ENCODE peak calls at places on chromosomes 7 and 10, in four cellular contexts. O is AG09319, U is H9, R is cardiac fibroblast. C is an unnamed sample.

GRCh38 chr10:68578945-68579344 is 18.8 kb downstream of the TET1 start:
- DNase-seq in O (no peak), U (no peak), R (peak; percentile 37), C (no peak)

GRCh38 chr7:70615066-70615465 is 516.9 kb upstream of the GALNT17 start:
- DNase-seq in O (no peak), U (no peak), R (no peak), C (no peak)

GRCh38 chr7:123865517-123866117 is 20.6 kb downstream of the HYAL4 start:
- DNase-seq in O (peak; percentile 31), U (peak; percentile 46), R (peak; percentile 83), C (no peak)

GRCh38 chr10:62071846-62072281 is 170.4 kb downstream of the ARID5B start:
- DNase-seq in O (no peak), U (no peak), R (no peak), C (no peak)

GRCh38 chr10:18157909-18158308 is 17.7 kb downstream of the CACNB2 start:
- DNase-seq in O (peak; percentile 44), U (no peak), R (peak; percentile 29), C (no peak)

GRCh38 chr10:33485276-33485675 is 150.8 kb upstream of the NRP1 start:
- DNase-seq in O (no peak), U (no peak), R (no peak), C (no peak)

GRCh38 chr10:132689721-132690360 is 96.1 kb downstream of the NKX6-2 start:
- DNase-seq in O (no peak), U (peak; percentile 29), R (no peak), C (peak; percentile 22)

GRCh38 chr10:69588358-69588757 is 15.1 kb upstream of the NEUROG3 start:
- DNase-seq in O (no peak), U (no peak), R (no peak), C (no peak)

GRCh38 chr10:46539596-46540411 is 16.7 kb downstream of the GPRIN2 start:
- DNase-seq in O (no peak), U (no peak), R (peak; percentile 58), C (peak; percentile 29)

GRCh38 chr7:104894998-104895850 is 118.8 kb upstream of the KMT2E start:
- DNase-seq in O (no peak), U (no peak), R (no peak), C (no peak)

GRCh38 chr10:43292745-43293676 is 26.1 kb upstream of the RASGEF1A start:
- DNase-seq in O (peak; percentile 27), U (peak; percentile 55), R (peak; percentile 66), C (no peak)

GRCh38 chr7:45098983-45099839 is 10.4 kb upstream of the NACAD start:
- DNase-seq in O (no peak), U (no peak), R (no peak), C (no peak)

GRCh38 chr10:118965636-118966035 is 63.9 kb upstream of the NANOS1 start:
- DNase-seq in O (no peak), U (peak; percentile 20), R (no peak), C (no peak)

GRCh38 chr10:132684164-132684891 is 101.6 kb downstream of the NKX6-2 start:
- DNase-seq in O (no peak), U (peak; percentile 18), R (no peak), C (peak; percentile 44)

GRCh38 chr10:46525177-46525823 is 31.2 kb downstream of the GPRIN2 start:
- DNase-seq in O (peak; percentile 29), U (no peak), R (peak; percentile 85), C (peak; percentile 2)

GRCh38 chr7:148472406-148472805 is 118.2 kb upstream of the C7orf33 start:
- DNase-seq in O (no peak), U (no peak), R (no peak), C (no peak)

GRCh38 chr7:30163231-30163894 is 28.6 kb downstream of the MTURN start:
- DNase-seq in O (no peak), U (no peak), R (no peak), C (no peak)

GRCh38 chr10:5963591-5963990 is 13.8 kb downstream of the IL15RA start:
- DNase-seq in O (no peak), U (no peak), R (no peak), C (no peak)

GRCh38 chr10:74156919-74157289 is 5.9 kb downstream of the ADK start:
- DNase-seq in O (no peak), U (no peak), R (peak; percentile 74), C (no peak)

GRCh38 chr7:17307033-17307432 is 8.6 kb downstream of the AHR start:
- DNase-seq in O (no peak), U (no peak), R (no peak), C (no peak)

GRCh38 chr10:12255048-12255447 is 59.1 kb downstream of the CDC123 start:
- DNase-seq in O (no peak), U (no peak), R (no peak), C (no peak)

GRCh38 chr7:34269084-34269483 is 363.7 kb downstream of the BMPER start:
- DNase-seq in O (no peak), U (no peak), R (no peak), C (no peak)

GRCh38 chr10:69696073-69696731 is 66.2 kb downstream of the FAM241B start:
- DNase-seq in O (peak; percentile 69), U (peak; percentile 67), R (peak; percentile 88), C (no peak)

GRCh38 chr7:104979167-104979841 is 34.7 kb upstream of the KMT2E start:
- DNase-seq in O (no peak), U (peak; percentile 43), R (peak; percentile 92), C (no peak)

GRCh38 chr7:32948202-32948601 is 9.0 kb upstream of the FKBP9 start:
- DNase-seq in O (no peak), U (peak; percentile 58), R (no peak), C (no peak)

GRCh38 chr10:111018021-111018420 is 58.8 kb upstream of the ADRA2A start:
- DNase-seq in O (no peak), U (no peak), R (peak; percentile 3), C (no peak)

GRCh38 chr10:121426307-121426706 is 171.9 kb downstream of the FGFR2 start:
- DNase-seq in O (no peak), U (peak; percentile 52), R (no peak), C (no peak)

GRCh38 chr7:4204530-4205165 is 477.4 kb upstream of the FOXK1 start:
- DNase-seq in O (no peak), U (peak; percentile 86), R (no peak), C (no peak)

GRCh38 chr7:47669178-47669878 is 87.4 kb upstream of the TNS3 start:
- DNase-seq in O (peak; percentile 77), U (no peak), R (peak; percentile 92), C (peak; percentile 93)

DNA sequence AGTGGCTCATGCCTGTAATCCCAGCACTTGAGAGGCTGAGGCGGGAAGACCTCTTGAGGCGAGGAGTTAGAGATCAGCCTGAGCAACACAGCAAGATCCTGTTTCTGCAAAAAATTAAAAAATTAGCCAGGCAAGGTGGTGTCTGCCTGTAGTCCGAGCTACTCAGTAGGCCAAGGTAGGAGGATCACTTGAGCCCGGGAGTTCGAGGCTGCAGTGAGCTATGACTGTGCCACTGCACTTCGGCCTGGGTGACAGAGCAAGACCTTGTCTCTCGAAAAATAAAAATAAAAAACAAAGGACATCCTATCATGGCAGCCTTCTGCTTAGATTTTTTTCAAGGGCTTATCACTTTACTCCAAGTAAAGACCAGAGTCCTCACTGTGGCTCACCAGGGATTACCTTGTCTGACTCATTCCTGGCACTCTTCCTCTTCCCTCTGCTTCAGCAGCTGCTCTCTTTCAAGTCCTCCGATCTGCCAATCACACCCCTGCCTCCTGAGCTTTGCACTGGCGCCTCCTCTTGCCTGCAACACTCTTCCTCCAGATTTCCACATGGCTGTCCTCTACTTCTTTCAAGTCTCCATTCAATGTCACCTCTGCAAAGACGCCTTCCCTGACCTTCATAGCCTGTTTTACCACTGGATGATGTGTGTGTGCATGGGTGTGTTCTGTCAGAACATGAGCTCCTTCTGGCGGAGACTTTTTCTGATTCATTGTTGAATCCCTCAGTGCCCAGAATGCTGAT is 7.7 kb downstream of the PRTFDC1 start:
- DNase-seq in O (no peak), U (peak; percentile 55), R (peak; percentile 76), C (no peak)
- TF ChIP-seq CTCF in O (no peak), U (no peak), R (peak; percentile 14), C (no peak)

GRCh38 chr10:90658791-90659190 is 199.0 kb downstream of the HTR7 start:
- DNase-seq in O (no peak), U (peak; percentile 34), R (no peak), C (no peak)
- TF ChIP-seq CTCF in O (no peak), U (peak; percentile 60), R (no peak), C (no peak)

GRCh38 chr7:117873056-117873932 is at the start of gene CTTNBP2:
- DNase-seq in O (no peak), U (peak; percentile 65), R (peak; percentile 50), C (no peak)
- TF ChIP-seq CTCF in O (peak; percentile 23), U (no peak), R (no peak), C (no peak)

GRCh38 chr7:149849174-149849573 is 11.0 kb downstream of the ZNF862 start:
- DNase-seq in O (no peak), U (peak; percentile 47), R (no peak), C (no peak)
- TF ChIP-seq CTCF in O (no peak), U (peak; percentile 63), R (no peak), C (no peak)

GRCh38 chr10:48535416-48536225 is 69.3 kb downstream of the ARHGAP22 start:
- DNase-seq in O (no peak), U (peak; percentile 67), R (no peak), C (no peak)
- TF ChIP-seq CTCF in O (no peak), U (peak; percentile 64), R (peak; percentile 15), C (no peak)

GRCh38 chr7:135361788-135362187 is 128.2 kb downstream of the STRA8 start:
- DNase-seq in O (no peak), U (no peak), R (no peak), C (no peak)

GRCh38 chr7:135367114-135367513 is 133.5 kb downstream of the STRA8 start:
- DNase-seq in O (no peak), U (no peak), R (no peak), C (no peak)

GRCh38 chr7:135359633-135360032 is 126.0 kb downstream of the STRA8 start:
- DNase-seq in O (no peak), U (no peak), R (peak; percentile 16), C (no peak)

GRCh38 chr7:135368416-135369186 is 135.0 kb downstream of the STRA8 start:
- DNase-seq in O (no peak), U (no peak), R (no peak), C (no peak)

GRCh38 chr7:135362871-135363270 is 129.2 kb downstream of the STRA8 start:
- DNase-seq in O (no peak), U (peak; percentile 52), R (no peak), C (no peak)
- TF ChIP-seq CTCF in O (no peak), U (peak; percentile 64), R (no peak), C (no peak)

DNA sequence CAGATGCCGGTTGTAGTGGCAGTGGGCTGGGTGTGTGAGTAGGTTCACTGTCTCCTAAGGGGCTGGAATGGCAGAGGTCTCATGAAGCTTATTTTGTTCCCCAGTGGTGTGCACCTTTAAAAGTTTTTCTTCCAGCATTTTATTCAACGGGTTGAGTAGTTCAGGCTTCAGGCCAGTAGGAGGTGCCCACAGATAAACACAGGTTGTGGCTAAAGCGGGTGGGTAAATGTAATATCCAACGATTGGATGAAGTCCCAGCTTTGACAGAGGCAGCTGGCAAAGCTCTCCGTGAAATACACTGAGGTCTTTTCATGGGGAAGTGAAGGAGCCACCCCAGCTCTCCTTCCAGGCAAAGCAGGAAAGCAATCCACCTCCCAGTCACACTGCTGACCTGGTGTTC is 339.8 kb upstream of the LRRTM3 start:
- DNase-seq in O (no peak), U (peak; percentile 57), R (peak; percentile 5), C (no peak)
- TF ChIP-seq CTCF in O (no peak), U (peak; percentile 69), R (peak; percentile 27), C (no peak)

GRCh38 chr10:32149257-32149955 is 93.2 kb upstream of the KIF5B start:
- DNase-seq in O (peak; percentile 83), U (no peak), R (peak; percentile 97), C (no peak)
- TF ChIP-seq CTCF in O (no peak), U (no peak), R (no peak), C (no peak)